ENCODE peak calls at places on chromosomes 1 and 21, in four cellular contexts. J is psoas muscle, Z is GM23338, W is fibroblast of mammary gland. Y is an unnamed sample.

GRCh38 chr1:203888807-203889251 is 27.4 kb downstream of the SNRPE start:
- DNase-seq in J (no peak), Z (no peak), W (peak; percentile 59), Y (no peak)

GRCh38 chr1:5765997-5766913 is 226.0 kb downstream of the NPHP4 start:
- DNase-seq in J (no peak), Z (no peak), W (no peak), Y (no peak)

GRCh38 chr1:168939131-168939946 is 167.2 kb upstream of the ATP1B1 start:
- DNase-seq in J (no peak), Z (no peak), W (no peak), Y (no peak)

GRCh38 chr1:87330201-87330953 is 1.7 kb downstream of the LMO4 start:
- DNase-seq in J (no peak), Z (peak; percentile 79), W (peak; percentile 30), Y (peak; percentile 55)

GRCh38 chr1:212791261-212791675 is 309 bp downstream of the NSL1 start:
- DNase-seq in J (no peak), Z (no peak), W (peak; percentile 81), Y (peak; percentile 53)

GRCh38 chr1:175620380-175620779 is 123.0 kb downstream of the TNR start:
- DNase-seq in J (no peak), Z (no peak), W (no peak), Y (no peak)

GRCh38 chr1:91795601-91796389 is 90.2 kb downstream of the TGFBR3 start:
- DNase-seq in J (no peak), Z (no peak), W (peak; percentile 84), Y (no peak)

GRCh38 chr1:202405928-202406327 is 57.4 kb downstream of the PPP1R12B start:
- DNase-seq in J (no peak), Z (no peak), W (peak; percentile 1), Y (no peak)

GRCh38 chr1:195604287-195604686 is 1004.0 kb downstream of the KCNT2 start:
- DNase-seq in J (no peak), Z (no peak), W (peak; percentile 89), Y (no peak)

GRCh38 chr1:115456441-115456961 is 118.5 kb upstream of the NGF start:
- DNase-seq in J (no peak), Z (no peak), W (peak; percentile 31), Y (no peak)

GRCh38 chr1:39592069-39592468 is 15.5 kb upstream of the PABPC4 start:
- DNase-seq in J (no peak), Z (no peak), W (no peak), Y (no peak)

GRCh38 chr1:177472567-177472966 is 301.8 kb downstream of the BRINP2 start:
- DNase-seq in J (no peak), Z (no peak), W (peak; percentile 2), Y (no peak)

GRCh38 chr1:2611034-2611501 is 21.7 kb downstream of the MMEL1 start:
- DNase-seq in J (peak; percentile 18), Z (peak; percentile 90), W (no peak), Y (no peak)

GRCh38 chr1:248840946-248841345 is 2.9 kb downstream of the ZNF672 start:
- DNase-seq in J (no peak), Z (no peak), W (peak; percentile 69), Y (no peak)

GRCh38 chr1:212110617-212111016 is 75.1 kb downstream of the DTL start:
- DNase-seq in J (no peak), Z (no peak), W (peak; percentile 50), Y (no peak)

GRCh38 chr1:85465099-85465790 is at the start of gene DDAH1:
- DNase-seq in J (no peak), Z (peak; percentile 79), W (peak; percentile 50), Y (peak; percentile 66)

GRCh38 chr1:95583811-95584210 is 349.8 kb downstream of the RWDD3 start:
- DNase-seq in J (no peak), Z (peak; percentile 5), W (no peak), Y (no peak)

GRCh38 chr1:162087574-162087973 is 18.1 kb downstream of the NOS1AP start:
- DNase-seq in J (no peak), Z (no peak), W (no peak), Y (no peak)

GRCh38 chr1:67150931-67151330 is 15.3 kb upstream of the IL23R start:
- DNase-seq in J (no peak), Z (no peak), W (no peak), Y (no peak)
- TF ChIP-seq CTCF in J (no peak), Z (no peak), W (no peak), Y (no peak)

GRCh38 chr1:171141336-171142051 is 43.6 kb upstream of the FMO2 start:
- DNase-seq in J (peak; percentile 37), Z (peak; percentile 57), W (peak; percentile 99), Y (no peak)
- TF ChIP-seq CTCF in J (no peak), Z (peak; percentile 53), W (peak; percentile 48), Y (no peak)

GRCh38 chr1:68516066-68516465 is 19.2 kb upstream of the DEPDC1 start:
- DNase-seq in J (no peak), Z (no peak), W (peak; percentile 21), Y (no peak)
- TF ChIP-seq CTCF in J (no peak), Z (no peak), W (no peak), Y (no peak)

GRCh38 chr1:183288583-183288982 is 102.5 kb downstream of the LAMC2 start:
- DNase-seq in J (no peak), Z (no peak), W (no peak), Y (no peak)
- TF ChIP-seq CTCF in J (no peak), Z (no peak), W (no peak), Y (no peak)

GRCh38 chr21:39712976-39713375 is 32.0 kb upstream of the IGSF5 start:
- DNase-seq in J (no peak), Z (peak; percentile 52), W (no peak), Y (no peak)
- TF ChIP-seq CTCF in J (no peak), Z (no peak), W (no peak), Y (no peak)

DNA sequence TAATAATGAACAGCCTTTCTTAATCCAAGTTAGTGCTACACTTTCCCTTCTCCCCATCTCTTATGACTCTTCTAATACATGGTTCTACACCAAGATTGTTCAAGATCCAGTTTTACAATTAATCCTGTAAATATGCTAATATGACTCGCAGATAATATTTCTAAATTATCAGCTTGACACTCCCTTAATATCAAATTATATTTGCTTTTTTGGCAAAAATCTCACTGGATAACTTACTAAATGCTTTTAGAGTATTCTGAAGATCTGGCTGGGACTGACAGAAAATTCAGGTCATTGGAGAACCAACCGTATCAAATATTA is 24.4 kb upstream of the CR1L start:
- DNase-seq in J (no peak), Z (no peak), W (no peak), Y (no peak)
- TF ChIP-seq CTCF in J (no peak), Z (peak; percentile 8), W (no peak), Y (no peak)

DNA sequence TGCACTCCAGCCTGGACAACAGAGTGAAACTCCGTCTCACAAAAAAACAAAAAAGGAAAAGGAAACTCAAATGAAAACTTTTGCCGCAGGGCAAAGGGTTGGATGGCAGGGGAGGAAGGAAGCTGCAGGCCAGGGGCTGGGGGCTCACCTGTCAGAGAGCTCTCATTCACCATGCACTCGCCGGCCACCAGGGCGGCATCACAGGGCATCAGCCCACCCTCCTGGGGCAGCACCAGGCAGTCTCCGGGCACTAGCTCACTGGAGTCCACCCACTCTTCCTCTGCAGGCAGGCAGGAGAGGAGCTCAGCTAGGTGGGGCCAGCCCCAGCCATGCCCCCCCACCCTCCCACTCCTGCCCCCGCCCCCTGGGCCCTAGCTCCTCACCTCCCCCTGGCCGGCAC is 11.9 kb downstream of the ATP13A2 start:
- DNase-seq in J (no peak), Z (no peak), W (no peak), Y (no peak)
- TF ChIP-seq CTCF in J (no peak), Z (peak; percentile 22), W (no peak), Y (no peak)

Y was measured in GM13977.